ENCODE peak calls at places on chromosomes 16 and 17, in eight cellular contexts. R is GM23338, O is HFF-Myc, G is HFFc6, M is left ventricle myocardium inferior, I is lower lobe of right lung, T is fibroblast of the aortic adventitia, Q is coronary artery. J is an unnamed sample.

GRCh38 chr16:50653633-50654524 is 27.2 kb downstream of the SNX20 start:
- DNase-seq in R (no peak), Q (no peak), O (no peak), I (no peak), T (no peak), G (no peak), M (no peak), J (no peak)

GRCh38 chr17:41647940-41648410 is 23.6 kb upstream of the KRT17 start:
- DNase-seq in I (peak; percentile 92), R (peak; percentile 95), M (peak; percentile 89), T (peak; percentile 64), O (no peak), Q (peak; percentile 90), G (peak; percentile 57), J (no peak)

GRCh38 chr17:60641810-60642220 is 35.8 kb upstream of the BCAS3 start:
- DNase-seq in Q (no peak), O (peak; percentile 51), I (no peak), R (peak; percentile 86), M (no peak), T (peak; percentile 87), G (peak; percentile 85), J (peak; percentile 26)

GRCh38 chr17:7903154-7904103 is 12.7 kb downstream of the RNF227 start:
- DNase-seq in G (no peak), M (no peak), Q (no peak), R (no peak), O (no peak), I (no peak), T (no peak), J (no peak)

GRCh38 chr17:77845541-77846225 is 112.8 kb upstream of the TNRC6C start:
- DNase-seq in T (no peak), R (no peak), M (peak; percentile 5), O (no peak), G (no peak), Q (no peak), I (peak; percentile 28), J (no peak)

GRCh38 chr17:81365148-81365600 is 30.1 kb upstream of the BAHCC1 start:
- DNase-seq in T (peak; percentile 64), R (peak; percentile 69), Q (peak; percentile 77), M (no peak), G (peak; percentile 45), I (peak; percentile 87), O (no peak), J (no peak)

GRCh38 chr16:12215302-12216105 is 239.0 kb downstream of the SNX29 start:
- DNase-seq in G (no peak), O (no peak), Q (no peak), I (no peak), M (no peak), T (no peak), R (peak; percentile 77), J (no peak)

GRCh38 chr17:2067559-2067958 is 12.7 kb downstream of the HIC1 start:
- DNase-seq in M (no peak), T (peak; percentile 73), R (no peak), G (no peak), O (peak; percentile 89), Q (no peak), I (no peak), J (no peak)

GRCh38 chr16:49460786-49461470 is 87.3 kb downstream of the C16orf78 start:
- DNase-seq in T (no peak), Q (no peak), R (no peak), I (no peak), O (no peak), M (no peak), G (no peak), J (no peak)

GRCh38 chr16:22868859-22869258 is 54.9 kb downstream of the HS3ST2 start:
- DNase-seq in M (no peak), I (no peak), G (no peak), Q (no peak), O (no peak), R (no peak), T (no peak), J (no peak)

GRCh38 chr16:23607740-23608139 is 11.6 kb upstream of the NDUFAB1 start:
- DNase-seq in I (no peak), O (no peak), Q (no peak), T (peak; percentile 7), G (peak; percentile 46), M (no peak), R (no peak), J (no peak)

GRCh38 chr17:1143573-1143972 is 36.2 kb downstream of the ABR start:
- DNase-seq in I (no peak), G (no peak), R (peak; percentile 65), O (no peak), M (no peak), Q (no peak), T (peak; percentile 47), J (no peak)

GRCh38 chr16:23524886-23525285 is 14.6 kb upstream of the GGA2 start:
- DNase-seq in M (no peak), Q (no peak), G (no peak), O (no peak), R (no peak), I (no peak), T (no peak), J (no peak)

GRCh38 chr17:63344383-63344782 is 101.7 kb downstream of the CYB561 start:
- DNase-seq in I (no peak), T (no peak), M (no peak), R (no peak), Q (no peak), G (no peak), O (no peak), J (no peak)

GRCh38 chr17:78133971-78134898 is 3.7 kb downstream of the TMC8 start:
- DNase-seq in I (peak; percentile 80), G (no peak), T (no peak), Q (no peak), O (no peak), R (peak; percentile 93), M (no peak), J (no peak)

GRCh38 chr17:73262676-73263642 is 1.3 kb upstream of the CPSF4L start:
- DNase-seq in T (peak; percentile 12), G (no peak), Q (no peak), O (no peak), R (peak; percentile 54), I (no peak), M (no peak), J (no peak)

GRCh38 chr17:36059455-36059854 is 4.6 kb upstream of the CCL18 start:
- DNase-seq in O (no peak), R (no peak), G (no peak), T (no peak), M (no peak), I (no peak), Q (no peak), J (no peak)

DNA sequence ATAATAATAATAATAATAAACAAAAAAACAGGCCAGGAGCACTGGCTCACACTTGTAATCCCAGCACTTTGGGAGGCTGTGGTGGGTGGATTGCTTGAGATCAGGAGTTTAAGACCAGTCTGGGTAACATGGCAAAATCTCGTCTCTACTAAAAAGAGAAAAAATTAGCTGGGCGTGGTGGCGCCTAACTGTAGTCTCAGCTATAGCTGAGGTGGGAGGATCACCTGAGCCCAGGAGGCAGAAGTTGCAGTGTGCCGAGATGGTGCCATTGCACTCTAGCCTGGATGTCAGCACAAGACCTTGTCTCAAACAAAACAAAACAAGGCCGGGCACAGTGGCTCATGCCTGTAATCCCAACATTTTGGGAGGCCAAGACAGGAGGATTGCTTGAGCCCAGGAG is 18.7 kb upstream of the ATP6V0C start:
- DNase-seq in O (no peak), M (no peak), T (no peak), G (no peak), Q (no peak), I (no peak), R (no peak), J (no peak)
- TF ChIP-seq CTCF in O (no peak), M (no peak), T (no peak), G (no peak), Q (no peak), I (no peak), R (no peak), J (no peak)

GRCh38 chr16:85607331-85607765 is 5.8 kb upstream of the GSE1 start:
- DNase-seq in O (no peak), G (no peak), T (no peak), M (no peak), Q (no peak), R (peak; percentile 95), I (no peak), J (no peak)
- TF ChIP-seq CTCF in O (no peak), G (no peak), T (no peak), M (no peak), Q (no peak), R (no peak), I (no peak), J (peak; percentile 1)

DNA sequence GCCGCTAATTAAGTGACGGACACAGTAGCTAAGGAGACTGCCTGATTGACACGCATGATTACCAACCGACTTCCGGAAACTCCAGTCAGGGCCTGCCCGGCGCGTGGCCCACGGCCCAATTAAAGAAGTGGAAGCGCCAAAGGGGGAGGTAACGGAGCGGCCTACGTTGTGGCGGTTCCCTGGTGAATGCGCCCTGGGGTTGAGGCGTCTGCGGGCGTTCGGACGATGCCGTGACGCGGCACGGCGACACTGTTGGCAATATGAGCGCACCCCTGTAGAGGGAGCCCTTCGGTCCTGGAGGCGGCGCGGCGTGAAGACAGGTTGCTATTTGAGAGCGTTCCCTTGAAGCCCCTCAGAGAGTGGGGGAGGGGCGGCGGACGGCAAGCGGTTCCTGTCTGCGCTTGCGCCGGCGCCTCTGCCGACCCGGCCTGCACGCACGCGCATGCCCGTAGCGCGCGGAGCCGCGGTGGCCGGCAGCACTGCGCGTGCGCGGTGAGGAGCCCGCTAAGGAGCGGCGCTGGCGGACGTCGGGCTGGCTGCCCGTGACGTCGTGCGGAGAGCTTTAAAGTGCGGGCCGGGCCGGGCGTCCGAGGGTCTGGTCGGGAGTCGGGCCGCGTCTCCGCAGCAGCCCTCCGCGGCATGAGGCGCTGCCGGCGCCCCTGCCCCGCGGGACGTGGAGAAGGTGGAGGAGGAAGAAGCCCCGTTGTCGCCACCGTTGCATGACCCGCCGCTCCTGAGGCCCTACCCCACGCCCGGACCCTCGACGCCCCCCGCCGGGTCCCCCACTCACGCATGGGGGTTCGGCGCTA is at the start of gene ALKBH5:
- DNase-seq in G (peak; percentile 100), O (peak; percentile 99), Q (peak; percentile 98), M (peak; percentile 96), I (peak; percentile 98), R (peak; percentile 99), T (peak; percentile 100), J (peak; percentile 99)
- TF ChIP-seq CTCF in G (peak; percentile 78), O (peak; percentile 41), Q (no peak), M (peak; percentile 42), I (no peak), R (peak; percentile 30), T (peak; percentile 48), J (peak; percentile 35)

GRCh38 chr17:76191891-76192290 is 48.4 kb downstream of the RNF157 start:
- DNase-seq in R (no peak), Q (no peak), T (no peak), M (no peak), O (no peak), I (no peak), G (no peak), J (no peak)

GRCh38 chr17:76189247-76189646 is 48.2 kb upstream of the FOXJ1 start:
- DNase-seq in M (no peak), I (no peak), Q (no peak), T (no peak), G (no peak), R (no peak), O (no peak), J (no peak)

GRCh38 chr17:76184266-76184665 is 43.2 kb upstream of the FOXJ1 start:
- DNase-seq in T (no peak), R (no peak), Q (no peak), I (no peak), O (no peak), G (no peak), M (no peak), J (no peak)

GRCh38 chr17:76189741-76190140 is 48.7 kb upstream of the FOXJ1 start:
- DNase-seq in M (no peak), R (no peak), O (no peak), Q (no peak), G (no peak), I (no peak), T (no peak), J (no peak)

GRCh38 chr17:76188213-76189060 is 47.4 kb upstream of the FOXJ1 start:
- DNase-seq in T (no peak), G (no peak), O (no peak), R (peak; percentile 31), M (no peak), Q (no peak), I (no peak), J (no peak)
- TF ChIP-seq CTCF in T (no peak), G (no peak), O (no peak), R (no peak), M (no peak), Q (no peak), I (no peak), J (no peak)